ENCODE peak calls at places on chromosomes 5 and 9, in four cellular contexts. L is GM12878, S is A549, N is IMR-90. U is an unnamed sample.

GRCh38 chr9:111799506-111799905 is 4.8 kb upstream of the SHOC1 start:
- DNase-seq in S (no peak), L (no peak), N (no peak), U (no peak)

GRCh38 chr9:129143461-129143927 is 32.3 kb downstream of the PTPA start:
- DNase-seq in S (no peak), L (no peak), N (peak; percentile 84), U (no peak)

GRCh38 chr9:22379272-22379671 is 67.4 kb upstream of the DMRTA1 start:
- DNase-seq in S (no peak), L (no peak), N (no peak), U (no peak)

GRCh38 chr5:54676466-54676865 is 158.9 kb downstream of the SNX18 start:
- DNase-seq in N (peak; percentile 6), L (no peak), S (no peak), U (no peak)

GRCh38 chr9:89482950-89483349 is 15.0 kb downstream of the SEMA4D start:
- DNase-seq in L (no peak), S (no peak), N (no peak), U (no peak)

GRCh38 chr9:35728041-35728971 is 3.7 kb downstream of the TLN1 start:
- DNase-seq in N (peak; percentile 90), S (no peak), L (no peak), U (no peak)

GRCh38 chr9:137492464-137493162 is 33.5 kb upstream of the NSMF start:
- DNase-seq in S (peak; percentile 50), N (no peak), L (no peak), U (peak; percentile 92)

GRCh38 chr5:9553561-9553960 is 7.7 kb upstream of the SEMA5A start:
- DNase-seq in L (no peak), N (no peak), S (no peak), U (no peak)

GRCh38 chr9:83620841-83621636 is 1.9 kb upstream of the IDNK start:
- DNase-seq in N (peak; percentile 52), S (peak; percentile 63), L (no peak), U (peak; percentile 56)

GRCh38 chr9:130368631-130369103 is 76.1 kb upstream of the ASS1 start:
- DNase-seq in N (no peak), S (no peak), L (no peak), U (no peak)

GRCh38 chr9:100992632-100993031 is 35.9 kb upstream of the PLPPR1 start:
- DNase-seq in L (no peak), S (no peak), N (no peak), U (no peak)

GRCh38 chr9:110555551-110555950 is 24.0 kb downstream of the SVEP1 start:
- DNase-seq in N (no peak), L (no peak), S (no peak), U (no peak)

GRCh38 chr5:112005533-112005926 is 248.5 kb upstream of the NREP start:
- DNase-seq in N (peak; percentile 50), L (no peak), S (no peak), U (no peak)

GRCh38 chr5:72109625-72110024 is 2.4 kb downstream of the MAP1B start:
- DNase-seq in N (no peak), L (no peak), S (peak; percentile 32), U (no peak)

GRCh38 chr5:81006955-81007636 is 46.9 kb downstream of the RASGRF2 start:
- DNase-seq in N (no peak), S (no peak), L (no peak), U (no peak)

GRCh38 chr5:160514866-160515265 is 93.2 kb downstream of the PTTG1 start:
- DNase-seq in N (no peak), S (no peak), L (no peak), U (no peak)

GRCh38 chr5:97026721-97027120 is 90.8 kb downstream of the LNPEP start:
- DNase-seq in N (no peak), L (no peak), S (no peak), U (no peak)

DNA sequence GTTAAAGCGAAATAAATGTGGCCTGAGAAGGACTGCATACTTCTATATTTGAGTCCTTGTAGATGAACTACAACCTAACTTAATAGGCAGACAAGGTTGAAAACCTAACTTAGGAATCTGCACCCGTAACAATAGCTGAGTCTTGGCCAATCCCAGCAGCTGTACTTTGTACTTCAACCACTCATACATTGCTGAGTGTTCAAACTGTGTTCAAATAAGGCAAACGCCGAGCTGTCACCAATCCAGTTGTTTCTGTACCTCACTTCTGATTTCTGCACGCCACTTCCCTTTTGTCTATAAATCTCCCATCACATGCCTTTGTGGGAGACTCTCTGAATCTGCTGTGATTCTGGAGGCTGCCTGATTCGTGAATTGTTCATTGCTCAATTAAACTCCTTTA is 167.7 kb upstream of the TUT7 start:
- DNase-seq in S (no peak), L (no peak), N (no peak), U (no peak)
- TF ChIP-seq BHLHE40 in S (no peak), L (no peak), N (no peak), U (no peak)

DNA sequence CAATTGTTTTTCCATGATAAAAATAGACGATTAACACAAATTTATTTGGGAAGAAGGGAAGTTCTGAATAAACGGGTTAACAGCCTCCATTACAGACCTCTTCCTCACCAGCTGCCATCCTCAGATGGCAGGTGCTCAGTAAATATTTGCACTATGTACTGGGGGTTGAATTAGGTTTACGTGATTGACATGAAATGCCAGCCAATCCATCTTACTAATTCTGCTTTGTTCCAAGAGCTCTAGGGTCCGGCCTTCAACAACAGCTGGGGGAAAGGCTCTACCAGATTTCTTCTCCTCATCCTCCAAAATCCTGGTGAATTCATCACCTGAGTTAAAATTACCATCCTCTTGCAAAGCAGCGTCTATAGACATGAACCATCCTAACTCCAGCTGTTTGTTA is 104.6 kb downstream of the MTX3 start:
- DNase-seq in L (no peak), N (no peak), S (no peak), U (no peak)
- TF ChIP-seq BHLHE40 in L (no peak), N (no peak), S (no peak), U (no peak)

GRCh38 chr5:98588225-98588624 is 185.2 kb upstream of the RGMB start:
- DNase-seq in S (no peak), N (peak; percentile 37), L (no peak), U (no peak)
- TF ChIP-seq BHLHE40 in S (no peak), N (no peak), L (no peak), U (no peak)

GRCh38 chr9:12276451-12276850 is 416.7 kb upstream of the TYRP1 start:
- DNase-seq in L (no peak), N (no peak), S (no peak), U (no peak)

GRCh38 chr9:12266758-12267157 is 426.4 kb upstream of the TYRP1 start:
- DNase-seq in L (no peak), S (no peak), N (no peak), U (no peak)

GRCh38 chr9:12274577-12274976 is 418.6 kb upstream of the TYRP1 start:
- DNase-seq in L (no peak), N (no peak), S (no peak), U (no peak)

DNA sequence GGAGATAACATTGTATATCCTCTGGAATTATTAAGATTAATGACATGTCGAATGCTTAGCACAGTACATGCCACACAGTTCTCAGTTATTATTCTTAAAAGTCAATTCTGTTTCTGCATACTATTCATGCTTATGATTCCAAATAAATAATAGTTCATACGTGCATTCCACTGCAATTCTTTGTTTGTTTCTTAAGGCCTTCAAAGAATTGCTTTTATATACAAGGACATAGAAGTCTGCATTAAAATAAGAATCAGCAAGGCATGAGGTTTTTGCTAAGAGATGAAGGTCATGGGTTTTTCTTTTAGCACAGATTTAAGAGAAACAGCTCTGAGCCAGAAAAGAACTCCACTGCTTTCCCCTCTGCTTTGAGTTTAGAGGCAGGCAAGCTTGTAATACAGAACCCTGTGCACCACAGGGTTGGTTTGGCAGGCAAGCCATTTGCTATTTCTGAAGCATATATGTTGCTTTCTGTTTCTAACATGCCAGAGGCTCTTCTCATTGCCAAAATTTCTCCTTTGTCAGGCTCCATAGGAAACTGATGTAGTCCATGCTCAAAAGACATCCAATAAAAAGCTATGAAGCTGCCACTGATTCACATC is 420.6 kb upstream of the TYRP1 start:
- DNase-seq in N (no peak), S (no peak), L (no peak), U (no peak)
- TF ChIP-seq BHLHE40 in N (no peak), S (no peak), L (no peak), U (no peak)

GRCh38 chr5:133053463-133053862 is 1.6 kb downstream of the HSPA4 start:
- DNase-seq in N (no peak), L (no peak), S (no peak), U (no peak)
- TF ChIP-seq BHLHE40 in N (no peak), L (no peak), S (no peak), U (no peak)

GRCh38 chr5:7473115-7473514 is 77.2 kb downstream of the ADCY2 start:
- DNase-seq in S (no peak), N (no peak), L (no peak), U (no peak)

GRCh38 chr5:7478459-7478858 is 82.5 kb downstream of the ADCY2 start:
- DNase-seq in S (no peak), L (no peak), N (no peak), U (no peak)

GRCh38 chr5:7474821-7475403 is 79.0 kb downstream of the ADCY2 start:
- DNase-seq in N (no peak), S (no peak), L (no peak), U (no peak)

GRCh38 chr5:7471710-7472109 is 75.8 kb downstream of the ADCY2 start:
- DNase-seq in S (no peak), L (no peak), N (no peak), U (no peak)

DNA sequence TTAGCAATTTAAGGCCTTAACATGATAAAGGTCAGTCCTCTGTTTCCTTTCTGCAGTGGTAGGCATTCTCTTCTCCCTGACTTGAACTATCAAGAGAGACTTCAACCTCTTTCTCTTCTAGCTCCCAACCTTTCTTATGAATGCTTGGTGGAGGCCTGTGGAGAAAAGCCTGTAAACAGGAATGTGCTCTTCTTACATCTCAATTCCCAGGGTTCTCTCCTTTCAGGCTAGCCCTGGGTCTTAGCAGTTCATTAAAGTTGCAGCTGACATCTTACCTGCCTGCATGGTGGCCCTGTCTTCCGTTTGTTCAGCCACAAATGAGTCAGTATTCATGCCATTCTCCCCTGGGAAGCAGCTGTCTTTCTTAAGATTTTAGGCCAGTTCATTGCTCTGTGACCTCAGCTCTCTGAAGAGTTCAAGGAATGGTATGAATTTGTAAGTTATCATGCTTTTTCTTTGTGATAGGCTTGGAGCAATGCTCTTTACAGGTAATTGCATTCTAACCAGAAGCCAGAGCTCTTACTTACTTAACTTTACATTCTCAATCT is 77.8 kb downstream of the ADCY2 start:
- DNase-seq in L (no peak), N (no peak), S (no peak), U (no peak)
- TF ChIP-seq BHLHE40 in L (no peak), N (no peak), S (no peak), U (no peak)

GRCh38 chr5:58458851-58459275 is 1.0 kb downstream of the PLK2 start:
- DNase-seq in S (no peak), N (no peak), L (no peak), U (no peak)
- TF ChIP-seq BHLHE40 in S (no peak), N (no peak), L (no peak), U (no peak)

U was measured in HEK293T.